ENCODE peak calls at places on chromosomes 4 and X, in seven cellular contexts. B is H54, A is ecto neural progenitor cell, N is right lobe of liver, J is NCI-H1092 treated with DMSO at 0.1 percent for 48 hours, D is B cell, S is tibial nerve. U is an unnamed sample.

GRCh38 chrX:84219551-84219950 is 31.6 kb upstream of the RPS6KA6 start:
- DNase-seq in B (no peak), N (no peak), S (no peak), A (no peak), J (no peak), D (no peak), U (no peak)

GRCh38 chr4:25437951-25438350 is 60.9 kb downstream of the ANAPC4 start:
- DNase-seq in B (no peak), S (no peak), J (peak), N (no peak), A (no peak), D (no peak), U (no peak)

GRCh38 chr4:151029537-151029936 is 14.5 kb upstream of the LRBA start:
- DNase-seq in S (no peak), A (no peak), D (no peak), N (no peak), J (no peak), B (no peak), U (no peak)

GRCh38 chr4:9800878-9801277 is 19.4 kb downstream of the DRD5 start:
- DNase-seq in S (no peak), J (peak), N (no peak), D (no peak), A (no peak), B (no peak), U (no peak)

GRCh38 chr4:55880652-55881280 is 27.3 kb downstream of the EXOC1 start:
- DNase-seq in N (no peak), B (no peak), D (no peak), J (no peak), S (no peak), A (no peak), U (no peak)

GRCh38 chrX:150761176-150761818 is 68.1 kb downstream of the MTMR1 start:
- DNase-seq in B (no peak), A (no peak), S (no peak), J (no peak), N (no peak), D (no peak), U (no peak)

GRCh38 chrX:97401154-97401553 is 517.4 kb downstream of the RPA4 start:
- DNase-seq in J (no peak), A (no peak), D (no peak), S (no peak), B (no peak), N (no peak), U (no peak)

GRCh38 chrX:15645266-15645665 is 19.3 kb downstream of the CLTRN start:
- DNase-seq in N (no peak), J (no peak), B (no peak), A (no peak), D (no peak), S (no peak), U (no peak)

GRCh38 chr4:99054428-99054994 is 34.1 kb downstream of the ADH5 start:
- DNase-seq in S (no peak), J (no peak), D (no peak), N (no peak), B (no peak), A (no peak), U (no peak)

GRCh38 chr4:47349323-47349722 is 114.2 kb downstream of the COMMD8 start:
- DNase-seq in J (no peak), B (no peak), S (no peak), A (no peak), D (no peak), N (no peak), U (no peak)

GRCh38 chr4:61795998-61796397 is 595.9 kb downstream of the ADGRL3 start:
- DNase-seq in B (no peak), J (no peak), S (no peak), D (no peak), A (no peak), N (no peak), U (no peak)

GRCh38 chr4:163191999-163192398 is 25.3 kb upstream of the NAF1 start:
- DNase-seq in D (no peak), S (no peak), J (no peak), N (no peak), A (no peak), B (no peak), U (no peak)

GRCh38 chrX:120457766-120458180 is 11.3 kb downstream of the LAMP2 start:
- DNase-seq in J (no peak), B (peak), N (no peak), A (no peak), S (no peak), D (peak), U (no peak)

GRCh38 chr4:1539132-1539755 is 133.0 kb upstream of the NKX1-1 start:
- DNase-seq in A (no peak), S (no peak), N (peak), D (no peak), B (no peak), J (no peak), U (no peak)

GRCh38 chr4:87188063-87188462 is 32.4 kb downstream of the KLHL8 start:
- DNase-seq in A (no peak), N (no peak), B (no peak), J (no peak), S (no peak), D (no peak), U (no peak)

GRCh38 chrX:48540015-48540350 is 469 bp downstream of the TBC1D25 start:
- DNase-seq in J (peak), D (peak), A (no peak), N (no peak), S (peak), B (no peak), U (no peak)

GRCh38 chr4:83075696-83076095 is 38.8 kb downstream of the PLAC8 start:
- DNase-seq in D (no peak), J (no peak), S (no peak), N (no peak), B (peak), A (no peak), U (no peak)

GRCh38 chr4:22593933-22594332 is 78.1 kb upstream of the ADGRA3 start:
- DNase-seq in J (no peak), S (no peak), A (no peak), D (no peak), B (no peak), N (no peak), U (no peak)

GRCh38 chrX:44872319-44872816 is 620 bp upstream of the KDM6A start:
- DNase-seq in J (peak), N (peak), A (no peak), S (peak), B (no peak), D (peak), U (no peak)

GRCh38 chrX:19046343-19047215 is 62.7 kb upstream of the PHKA2 start:
- DNase-seq in A (no peak), S (no peak), B (peak), D (no peak), N (no peak), J (no peak), U (no peak)

GRCh38 chr4:2537011-2537830 is 774 bp downstream of the FAM193A start:
- DNase-seq in B (peak), J (peak), D (peak), N (peak), S (no peak), A (peak), U (peak)

GRCh38 chr4:3862640-3863420 is 96.6 kb downstream of the ADRA2C start:
- DNase-seq in N (no peak), B (no peak), A (peak), J (no peak), S (no peak), D (no peak), U (no peak)

GRCh38 chrX:99939883-99940232 is 470.2 kb downstream of the PCDH19 start:
- DNase-seq in J (no peak), S (no peak), N (no peak), A (no peak), B (no peak), D (no peak), U (no peak)

GRCh38 chr4:159925770-159926169 is 822.9 kb downstream of the RAPGEF2 start:
- DNase-seq in J (no peak), S (no peak), B (no peak), N (no peak), A (no peak), D (no peak), U (no peak)

GRCh38 chr4:15018389-15018788 is 16.1 kb downstream of the CPEB2 start:
- DNase-seq in S (no peak), J (no peak), B (no peak), D (no peak), N (no peak), A (no peak), U (no peak)

GRCh38 chr4:117064297-117064696 is 21.1 kb downstream of the TRAM1L1 start:
- DNase-seq in B (peak), A (no peak), S (no peak), J (no peak), D (no peak), N (no peak), U (no peak)

GRCh38 chr4:132504438-132504837 is 644.7 kb upstream of the PCDH10 start:
- DNase-seq in B (no peak), D (no peak), A (no peak), N (no peak), S (no peak), J (no peak), U (no peak)

U was measured in GM19239.